ENCODE peak calls at places on chromosomes 11 and 22, in six cellular contexts. One of them, this sample, is unnamed.

GRCh38 chr22:37167981-37168647 is 18.4 kb upstream of the IL2RB start:
- DNase-seq in SK-MEL-5: no peak
- DNase-seq in NCI-H1092 treated with DMSO at 0.1 percent for 48 hours: no peak
- DNase-seq in HS-5: no peak
- DNase-seq in ELR: no peak
- DNase-seq in amniotic epithelial cell: no peak
- DNase-seq in this sample: no peak

GRCh38 chr22:45686004-45686403 is 14.4 kb downstream of the ATXN10 start:
- DNase-seq in NCI-H1092 treated with DMSO at 0.1 percent for 48 hours: no peak
- DNase-seq in HS-5: no peak
- DNase-seq in ELR: peak
- DNase-seq in amniotic epithelial cell: peak
- DNase-seq in SK-MEL-5: no peak
- DNase-seq in this sample: no peak

GRCh38 chr11:18749681-18750319 is 23.8 kb upstream of the IGSF22 start:
- DNase-seq in HS-5: peak
- DNase-seq in SK-MEL-5: peak
- DNase-seq in ELR: peak
- DNase-seq in amniotic epithelial cell: peak
- DNase-seq in NCI-H1092 treated with DMSO at 0.1 percent for 48 hours: no peak
- DNase-seq in this sample: no peak

GRCh38 chr11:20137637-20138036 is 22.6 kb downstream of the DBX1 start:
- DNase-seq in NCI-H1092 treated with DMSO at 0.1 percent for 48 hours: no peak
- DNase-seq in amniotic epithelial cell: no peak
- DNase-seq in SK-MEL-5: peak
- DNase-seq in HS-5: no peak
- DNase-seq in ELR: no peak
- DNase-seq in this sample: no peak

GRCh38 chr11:110522456-110522855 is 92.7 kb downstream of the FDX1 start:
- DNase-seq in SK-MEL-5: no peak
- DNase-seq in ELR: peak
- DNase-seq in HS-5: no peak
- DNase-seq in NCI-H1092 treated with DMSO at 0.1 percent for 48 hours: no peak
- DNase-seq in amniotic epithelial cell: no peak
- DNase-seq in this sample: no peak

GRCh38 chr22:41030891-41031290 is 61.5 kb upstream of the EP300 start:
- DNase-seq in SK-MEL-5: no peak
- DNase-seq in amniotic epithelial cell: peak
- DNase-seq in NCI-H1092 treated with DMSO at 0.1 percent for 48 hours: no peak
- DNase-seq in ELR: peak
- DNase-seq in HS-5: no peak
- DNase-seq in this sample: no peak

GRCh38 chr11:59668950-59669610 is at the start of gene PATL1:
- DNase-seq in amniotic epithelial cell: peak
- DNase-seq in HS-5: peak
- DNase-seq in NCI-H1092 treated with DMSO at 0.1 percent for 48 hours: peak
- DNase-seq in ELR: peak
- DNase-seq in SK-MEL-5: peak
- DNase-seq in this sample: peak

GRCh38 chr11:76606102-76606793 is 64.3 kb downstream of the LRRC32 start:
- DNase-seq in amniotic epithelial cell: no peak
- DNase-seq in SK-MEL-5: no peak
- DNase-seq in NCI-H1092 treated with DMSO at 0.1 percent for 48 hours: no peak
- DNase-seq in HS-5: no peak
- DNase-seq in ELR: no peak
- DNase-seq in this sample: peak

GRCh38 chr11:2369320-2369719 is 7.8 kb upstream of the CD81 start:
- DNase-seq in HS-5: no peak
- DNase-seq in ELR: no peak
- DNase-seq in SK-MEL-5: no peak
- DNase-seq in NCI-H1092 treated with DMSO at 0.1 percent for 48 hours: no peak
- DNase-seq in amniotic epithelial cell: no peak
- DNase-seq in this sample: no peak

GRCh38 chr22:39728236-39728860 is 157.8 kb downstream of the CACNA1I start:
- DNase-seq in amniotic epithelial cell: no peak
- DNase-seq in SK-MEL-5: no peak
- DNase-seq in NCI-H1092 treated with DMSO at 0.1 percent for 48 hours: no peak
- DNase-seq in ELR: no peak
- DNase-seq in HS-5: no peak
- DNase-seq in this sample: no peak

GRCh38 chr11:64093233-64094039 is 57.7 kb downstream of the FLRT1 start:
- DNase-seq in HS-5: no peak
- DNase-seq in NCI-H1092 treated with DMSO at 0.1 percent for 48 hours: peak
- DNase-seq in SK-MEL-5: no peak
- DNase-seq in amniotic epithelial cell: peak
- DNase-seq in ELR: no peak
- DNase-seq in this sample: no peak

GRCh38 chr22:30877662-30878515 is 90.7 kb downstream of the MORC2 start:
- DNase-seq in HS-5: no peak
- DNase-seq in ELR: no peak
- DNase-seq in SK-MEL-5: no peak
- DNase-seq in NCI-H1092 treated with DMSO at 0.1 percent for 48 hours: peak
- DNase-seq in amniotic epithelial cell: no peak
- DNase-seq in this sample: no peak

GRCh38 chr22:38505595-38506117 is 455 bp downstream of the DDX17 start:
- DNase-seq in HS-5: no peak
- DNase-seq in NCI-H1092 treated with DMSO at 0.1 percent for 48 hours: peak
- DNase-seq in amniotic epithelial cell: peak
- DNase-seq in SK-MEL-5: peak
- DNase-seq in ELR: peak
- DNase-seq in this sample: peak

GRCh38 chr11:98453378-98453777 is 567.4 kb upstream of the CNTN5 start:
- DNase-seq in SK-MEL-5: no peak
- DNase-seq in ELR: no peak
- DNase-seq in HS-5: no peak
- DNase-seq in amniotic epithelial cell: no peak
- DNase-seq in NCI-H1092 treated with DMSO at 0.1 percent for 48 hours: no peak
- DNase-seq in this sample: no peak

GRCh38 chr11:121274332-121274991 is 18.1 kb upstream of the SC5D start:
- DNase-seq in HS-5: no peak
- DNase-seq in NCI-H1092 treated with DMSO at 0.1 percent for 48 hours: no peak
- DNase-seq in SK-MEL-5: no peak
- DNase-seq in ELR: peak
- DNase-seq in amniotic epithelial cell: no peak
- DNase-seq in this sample: no peak

GRCh38 chr11:107606122-107606521 is 15.2 kb downstream of the ELMOD1 start:
- DNase-seq in SK-MEL-5: no peak
- DNase-seq in ELR: peak
- DNase-seq in NCI-H1092 treated with DMSO at 0.1 percent for 48 hours: no peak
- DNase-seq in HS-5: no peak
- DNase-seq in amniotic epithelial cell: no peak
- DNase-seq in this sample: no peak

GRCh38 chr11:72239849-72240460 is 4.0 kb downstream of the PHOX2A start:
- DNase-seq in SK-MEL-5: no peak
- DNase-seq in HS-5: no peak
- DNase-seq in ELR: peak
- DNase-seq in amniotic epithelial cell: no peak
- DNase-seq in NCI-H1092 treated with DMSO at 0.1 percent for 48 hours: peak
- DNase-seq in this sample: no peak

GRCh38 chr11:67118059-67118766 is 850 bp upstream of the KDM2A start:
- DNase-seq in ELR: peak
- DNase-seq in NCI-H1092 treated with DMSO at 0.1 percent for 48 hours: peak
- DNase-seq in SK-MEL-5: no peak
- DNase-seq in amniotic epithelial cell: peak
- DNase-seq in HS-5: no peak
- DNase-seq in this sample: peak

GRCh38 chr11:69018924-69019323 is 5.9 kb upstream of the MRGPRF start:
- DNase-seq in amniotic epithelial cell: peak
- DNase-seq in SK-MEL-5: no peak
- DNase-seq in NCI-H1092 treated with DMSO at 0.1 percent for 48 hours: no peak
- DNase-seq in HS-5: no peak
- DNase-seq in ELR: peak
- DNase-seq in this sample: no peak

GRCh38 chr11:95877288-95877687 is 46.6 kb downstream of the MTMR2 start:
- DNase-seq in HS-5: peak
- DNase-seq in SK-MEL-5: no peak
- DNase-seq in NCI-H1092 treated with DMSO at 0.1 percent for 48 hours: no peak
- DNase-seq in amniotic epithelial cell: peak
- DNase-seq in ELR: peak
- DNase-seq in this sample: no peak

GRCh38 chr11:2451916-2452694 is 7.3 kb downstream of the KCNQ1 start:
- DNase-seq in amniotic epithelial cell: no peak
- DNase-seq in NCI-H1092 treated with DMSO at 0.1 percent for 48 hours: no peak
- DNase-seq in SK-MEL-5: no peak
- DNase-seq in ELR: no peak
- DNase-seq in HS-5: no peak
- DNase-seq in this sample: no peak

GRCh38 chr11:8056810-8057463 is 24.1 kb upstream of the TUB start:
- DNase-seq in NCI-H1092 treated with DMSO at 0.1 percent for 48 hours: no peak
- DNase-seq in amniotic epithelial cell: peak
- DNase-seq in SK-MEL-5: no peak
- DNase-seq in HS-5: no peak
- DNase-seq in ELR: peak
- DNase-seq in this sample: peak

GRCh38 chr22:45460288-45461109 is 42.2 kb upstream of the FBLN1 start:
- DNase-seq in NCI-H1092 treated with DMSO at 0.1 percent for 48 hours: no peak
- DNase-seq in SK-MEL-5: no peak
- DNase-seq in amniotic epithelial cell: peak
- DNase-seq in HS-5: no peak
- DNase-seq in ELR: no peak
- DNase-seq in this sample: no peak

GRCh38 chr22:48588881-48589450 is 1238.7 kb downstream of the BRD1 start:
- DNase-seq in HS-5: no peak
- DNase-seq in amniotic epithelial cell: no peak
- DNase-seq in NCI-H1092 treated with DMSO at 0.1 percent for 48 hours: no peak
- DNase-seq in ELR: no peak
- DNase-seq in SK-MEL-5: no peak
- DNase-seq in this sample: no peak

GRCh38 chr11:17730137-17730536 is 4.4 kb upstream of the KCNC1 start:
- DNase-seq in NCI-H1092 treated with DMSO at 0.1 percent for 48 hours: no peak
- DNase-seq in HS-5: no peak
- DNase-seq in SK-MEL-5: no peak
- DNase-seq in amniotic epithelial cell: no peak
- DNase-seq in ELR: no peak
- DNase-seq in this sample: no peak

This sample was measured in osteocyte.